ENCODE peak calls at places on chromosomes 7 and 10, in five cellular contexts. O, U, P, G and R are unnamed samples.

GRCh38 chr7:55056577-55057480 is 38.0 kb downstream of the EGFR start:
- DNase-seq in O (no peak), U (no peak), P (no peak), G (no peak), R (no peak)

GRCh38 chr7:101162551-101163280 is 2.7 kb downstream of the VGF start:
- DNase-seq in O (no peak), U (no peak), P (peak), G (peak), R (no peak)

GRCh38 chr7:70266186-70266585 is 667.9 kb downstream of the AUTS2 start:
- DNase-seq in O (no peak), U (no peak), P (no peak), G (no peak), R (no peak)

GRCh38 chr10:105188737-105189463 is 547.8 kb downstream of the SORCS3 start:
- DNase-seq in O (no peak), U (no peak), P (no peak), G (no peak), R (no peak)

GRCh38 chr10:122154733-122155366 is 116.2 kb upstream of the BTBD16 start:
- DNase-seq in O (no peak), U (no peak), P (no peak), G (peak), R (no peak)

GRCh38 chr7:1142051-1142635 is 17.9 kb downstream of the ZFAND2A start:
- DNase-seq in O (no peak), U (no peak), P (no peak), G (no peak), R (no peak)

GRCh38 chr7:77258014-77258413 is 58.4 kb upstream of the FGL2 start:
- DNase-seq in O (no peak), U (no peak), P (no peak), G (no peak), R (no peak)

GRCh38 chr10:88092975-88093374 is 229.6 kb downstream of the PTEN start:
- DNase-seq in O (no peak), U (no peak), P (peak), G (no peak), R (no peak)

GRCh38 chr7:17521437-17521836 is 223.0 kb downstream of the AHR start:
- DNase-seq in O (no peak), U (no peak), P (no peak), G (no peak), R (no peak)

GRCh38 chr10:63752318-63752717 is 231.1 kb downstream of the REEP3 start:
- DNase-seq in O (no peak), U (no peak), P (no peak), G (no peak), R (no peak)

GRCh38 chr7:148708026-148708685 is 9.5 kb downstream of the CUL1 start:
- DNase-seq in O (no peak), U (no peak), P (no peak), G (no peak), R (no peak)

GRCh38 chr10:108434818-108435217 is 1270.3 kb upstream of the SORCS1 start:
- DNase-seq in O (no peak), U (no peak), P (no peak), G (no peak), R (no peak)

GRCh38 chr7:88432321-88432720 is 125.6 kb upstream of the STEAP4 start:
- DNase-seq in O (no peak), U (no peak), P (peak), G (no peak), R (no peak)

GRCh38 chr7:117582219-117582704 is 102.4 kb downstream of the CFTR start:
- DNase-seq in O (no peak), U (no peak), P (no peak), G (no peak), R (no peak)

GRCh38 chr7:131108212-131108980 is 219.3 kb upstream of the MKLN1 start:
- DNase-seq in O (no peak), U (no peak), P (no peak), G (no peak), R (peak)

GRCh38 chr10:129102906-129103693 is 363.9 kb upstream of the MGMT start:
- DNase-seq in O (no peak), U (no peak), P (no peak), G (no peak), R (no peak)

GRCh38 chr7:54879776-54880175 is 120.8 kb upstream of the SEC61G start:
- DNase-seq in O (no peak), U (no peak), P (no peak), G (no peak), R (no peak)

GRCh38 chr10:43067391-43068135 is 9.3 kb upstream of the RET start:
- DNase-seq in O (no peak), U (no peak), P (no peak), G (no peak), R (no peak)

GRCh38 chr10:124049484-124049883 is 43.9 kb downstream of the CHST15 start:
- DNase-seq in O (no peak), U (no peak), P (no peak), G (no peak), R (no peak)

GRCh38 chr10:127374074-127374680 is 174.9 kb upstream of the NPS start:
- DNase-seq in O (no peak), U (no peak), P (no peak), G (no peak), R (no peak)

GRCh38 chr10:112307631-112308502 is 24.7 kb downstream of the TECTB start:
- DNase-seq in O (no peak), U (no peak), P (no peak), G (peak), R (no peak)

GRCh38 chr7:2063562-2064360 is 169.0 kb downstream of the MAD1L1 start:
- DNase-seq in O (no peak), U (no peak), P (no peak), G (peak), R (no peak)

GRCh38 chr7:46192191-46192590 is 271.1 kb upstream of the IGFBP3 start:
- DNase-seq in O (no peak), U (no peak), P (no peak), G (no peak), R (no peak)

GRCh38 chr10:26755443-26755903 is 58.0 kb downstream of the PDSS1 start:
- DNase-seq in O (no peak), U (no peak), P (no peak), G (no peak), R (no peak)

GRCh38 chr7:100127866-100128601 is 1.3 kb downstream of the MBLAC1 start:
- DNase-seq in O (no peak), U (no peak), P (no peak), G (peak), R (no peak)

GRCh38 chr7:70657532-70657931 is 474.4 kb upstream of the GALNT17 start:
- DNase-seq in O (no peak), U (no peak), P (no peak), G (no peak), R (no peak)

GRCh38 chr7:77685219-77685618 is 11.0 kb upstream of the RSBN1L start:
- DNase-seq in O (no peak), U (no peak), P (no peak), G (no peak), R (no peak)

GRCh38 chr10:102546606-102547310 is 43.0 kb downstream of the SUFU start:
- DNase-seq in O (no peak), U (no peak), P (no peak), G (no peak), R (no peak)

GRCh38 chr10:100735345-100736143 is 9.8 kb upstream of the PAX2 start:
- DNase-seq in O (no peak), U (no peak), P (no peak), G (no peak), R (no peak)

GRCh38 chr7:133491319-133491718 is 238.4 kb downstream of the EXOC4 start:
- DNase-seq in O (no peak), U (no peak), P (no peak), G (no peak), R (no peak)

GRCh38 chr10:107284187-107284586 is 119.7 kb upstream of the SORCS1 start:
- DNase-seq in O (no peak), U (no peak), P (no peak), G (no peak), R (no peak)

GRCh38 chr7:101410743-101411476 is 48.2 kb downstream of the COL26A1 start:
- DNase-seq in O (no peak), U (no peak), P (no peak), G (peak), R (peak)